ENCODE peak calls at places on chromosomes 5 and 9, in seven cellular contexts. Q is endothelial cell of umbilical vein, Z is prostate gland, U is ovary, W is K562, S is A549, F is tibial nerve. T is an unnamed sample.

GRCh38 chr9:126420643-126421564 is 94.3 kb downstream of the MVB12B start:
- DNase-seq in Q (no peak), U (no peak), F (no peak), W (no peak), S (peak; percentile 35), Z (no peak), T (no peak)

GRCh38 chr5:137743031-137743640 is 7.2 kb upstream of the KLHL3 start:
- DNase-seq in Q (peak; percentile 72), S (peak; percentile 48), W (peak; percentile 26), F (peak; percentile 65), Z (peak; percentile 52), U (peak; percentile 37), T (peak; percentile 43)

GRCh38 chr5:135208555-135209494 is 174.8 kb upstream of the PITX1 start:
- DNase-seq in S (peak; percentile 40), U (no peak), Z (no peak), Q (peak; percentile 97), W (no peak), F (no peak), T (peak; percentile 11)

GRCh38 chr5:71971862-71972261 is 135.4 kb upstream of the MAP1B start:
- DNase-seq in U (no peak), Q (no peak), S (no peak), W (no peak), Z (no peak), F (no peak), T (no peak)

GRCh38 chr9:106883626-106884190 is 20.7 kb downstream of the ZNF462 start:
- DNase-seq in W (no peak), U (no peak), F (no peak), S (no peak), Q (no peak), Z (no peak), T (no peak)

GRCh38 chr9:124019771-124020519 is 8.4 kb downstream of the LHX2 start:
- DNase-seq in Z (no peak), F (no peak), W (no peak), S (no peak), U (no peak), Q (no peak), T (no peak)

GRCh38 chr5:132655821-132656773 is 1.9 kb upstream of the IL13 start:
- DNase-seq in W (no peak), Z (no peak), Q (peak; percentile 13), U (no peak), F (no peak), S (no peak), T (no peak)

GRCh38 chr5:146474040-146474439 is 26.9 kb downstream of the TCERG1 start:
- DNase-seq in Z (no peak), F (no peak), W (no peak), Q (peak; percentile 17), U (no peak), S (no peak), T (no peak)

GRCh38 chr5:167839065-167839464 is 452.4 kb upstream of the WWC1 start:
- DNase-seq in W (no peak), F (no peak), U (no peak), Z (no peak), Q (no peak), S (no peak), T (no peak)

GRCh38 chr9:2257530-2257929 is 242.4 kb downstream of the SMARCA2 start:
- DNase-seq in S (no peak), Z (no peak), Q (no peak), F (no peak), U (no peak), W (no peak), T (no peak)

DNA sequence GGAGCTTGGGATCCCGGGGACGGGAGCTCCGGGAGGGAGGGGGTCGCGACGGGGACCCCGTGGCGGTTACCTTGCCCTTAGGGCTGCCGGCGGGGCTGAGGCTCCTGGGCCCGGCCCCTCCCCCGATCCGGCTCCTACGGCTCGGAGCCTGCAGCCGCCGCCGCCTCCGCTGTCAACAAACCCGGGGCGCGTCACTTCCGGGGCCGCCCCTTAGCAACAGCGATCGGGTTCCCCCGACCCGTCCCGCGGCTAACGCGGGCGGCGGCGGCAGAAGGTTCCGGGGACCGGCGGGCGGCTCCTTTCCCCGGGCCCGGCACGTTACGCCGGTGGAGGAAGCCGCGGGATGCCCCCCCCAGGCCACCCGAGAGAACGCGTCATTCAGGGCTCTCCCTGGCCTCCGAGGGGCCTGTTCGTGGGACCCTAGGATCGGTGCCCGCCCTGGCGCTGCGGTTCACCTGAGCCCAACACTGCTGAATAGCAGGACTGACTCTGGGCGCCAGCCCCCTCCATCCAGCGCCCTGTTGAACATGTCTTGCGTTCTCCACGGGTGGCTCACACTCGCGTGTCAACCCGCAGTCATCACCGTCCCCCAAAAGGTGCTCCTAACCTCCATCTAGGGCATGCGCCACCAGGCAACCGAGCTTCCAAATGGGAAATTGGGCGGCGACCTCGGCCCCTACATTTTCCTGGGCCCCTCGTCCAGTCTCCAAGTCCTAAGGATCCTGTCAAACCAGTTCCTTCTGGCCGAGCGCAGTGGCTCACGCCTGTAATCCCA is at the start of gene ZER1:
- DNase-seq in W (peak; percentile 97), S (peak; percentile 97), F (peak; percentile 90), U (peak; percentile 94), Q (peak; percentile 81), Z (peak; percentile 93), T (peak; percentile 88)
- TF ChIP-seq POLR2A in W (peak; percentile 85), S (peak; percentile 30), F (peak; percentile 75), U (peak; percentile 77), Q (peak; percentile 66), Z (peak; percentile 81), T (no peak)

DNA sequence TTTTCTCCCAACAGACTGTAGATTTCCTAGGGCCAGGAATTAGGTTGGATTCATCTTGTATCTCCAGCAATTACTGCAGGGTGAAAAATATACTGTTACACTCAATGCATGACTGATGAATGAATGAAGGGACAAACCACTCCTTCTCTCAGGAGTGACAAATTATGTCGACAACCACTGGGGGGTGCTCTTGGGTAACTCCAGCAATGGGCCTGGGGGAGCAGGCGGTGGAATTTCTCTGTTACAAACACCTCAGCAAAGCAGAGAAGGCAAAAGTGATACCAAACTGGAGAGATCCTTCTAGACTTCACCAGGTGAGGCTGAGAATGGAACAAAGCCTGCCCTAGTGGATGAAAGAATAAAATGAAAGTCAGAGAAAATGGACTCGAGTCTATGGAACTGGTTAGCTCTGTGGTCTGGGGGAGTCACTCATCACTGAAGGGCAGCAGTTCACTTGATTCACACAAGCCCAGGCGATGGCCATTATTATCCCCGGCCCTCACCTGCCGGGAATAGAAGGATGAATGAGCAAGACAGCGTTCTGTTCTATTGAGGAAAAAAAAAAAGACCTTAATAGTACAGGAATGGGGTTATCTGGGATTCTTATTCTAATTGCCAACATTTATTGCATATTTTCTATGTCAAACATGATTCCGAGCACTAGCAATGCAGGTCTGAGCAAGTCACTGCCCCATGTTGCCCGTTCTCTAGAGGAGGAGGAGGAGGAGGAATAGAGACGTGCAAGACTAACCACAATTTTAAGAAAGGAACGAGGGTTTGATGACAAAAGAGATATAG is 341.1 kb downstream of the ASTN2 start:
- DNase-seq in W (peak; percentile 15), F (no peak), S (peak; percentile 15), Z (peak; percentile 42), U (no peak), Q (no peak), T (no peak)
- TF ChIP-seq CTCF in W (no peak), F (no peak), S (peak; percentile 48), Z (peak; percentile 15), U (no peak), Q (no peak), T (no peak)

DNA sequence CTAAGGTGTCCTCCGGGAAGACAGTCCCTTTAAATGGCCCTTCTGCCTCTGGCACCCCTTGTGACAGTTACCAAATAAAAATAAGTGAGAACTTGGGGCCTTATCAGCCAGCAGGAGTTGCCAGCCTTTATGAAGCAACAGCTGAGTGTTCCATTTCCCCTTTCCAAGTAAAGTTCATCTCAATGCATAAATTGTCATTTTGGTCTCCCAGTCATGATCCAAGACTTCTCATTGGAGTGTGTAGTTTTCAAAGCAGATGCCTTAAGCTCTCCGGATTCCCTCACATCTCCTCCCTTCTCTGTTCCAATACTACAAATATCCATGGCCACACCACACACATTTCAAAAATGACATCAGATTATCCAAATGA is 4.0 kb downstream of the PTCH1 start:
- DNase-seq in W (no peak), S (no peak), U (no peak), Z (no peak), F (no peak), Q (no peak), T (no peak)
- H3K4me3 ChIP-seq in W (peak overlapping the region; percentile 84), S (no peak overlapping the region), U (no peak overlapping the region), Z (no peak overlapping the region), F (peak overlapping the region; percentile 83), Q (no peak overlapping the region), T (no peak overlapping the region)

DNA sequence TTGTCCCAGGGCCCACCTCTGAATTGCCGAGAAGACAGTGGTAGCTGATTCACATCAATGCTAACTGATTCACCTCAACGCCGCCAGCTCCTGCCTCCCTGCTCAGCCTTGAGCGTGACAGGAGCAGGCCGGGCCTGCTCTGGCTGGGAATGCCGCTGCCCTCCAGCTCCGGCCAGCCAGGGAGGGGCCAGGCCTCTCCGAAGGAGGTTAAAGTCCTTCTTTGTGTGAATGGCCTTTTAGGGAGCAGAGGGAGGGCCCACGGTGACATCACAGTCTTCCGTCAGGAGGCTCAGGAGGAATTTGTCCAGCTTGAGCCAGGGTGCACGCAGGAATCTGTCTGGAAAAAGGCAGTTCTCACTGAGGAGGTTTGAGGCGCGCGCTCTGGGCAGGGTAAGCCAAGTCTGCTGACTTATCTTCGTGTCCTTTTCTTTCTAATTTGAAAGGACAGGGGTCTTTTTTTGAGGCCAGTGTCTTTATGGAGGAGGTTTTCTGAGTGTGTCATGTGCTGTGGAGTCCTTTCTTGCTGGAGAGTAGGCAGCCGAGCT is 82.7 kb downstream of the C9orf152 start:
- DNase-seq in Q (peak; percentile 81), F (peak; percentile 79), U (peak; percentile 82), S (peak; percentile 62), Z (peak; percentile 15), W (no peak), T (peak; percentile 58)
- TF ChIP-seq POLR2A in Q (no peak), F (peak; percentile 85), U (peak; percentile 49), S (peak; percentile 49), Z (no peak), W (no peak), T (no peak)

DNA sequence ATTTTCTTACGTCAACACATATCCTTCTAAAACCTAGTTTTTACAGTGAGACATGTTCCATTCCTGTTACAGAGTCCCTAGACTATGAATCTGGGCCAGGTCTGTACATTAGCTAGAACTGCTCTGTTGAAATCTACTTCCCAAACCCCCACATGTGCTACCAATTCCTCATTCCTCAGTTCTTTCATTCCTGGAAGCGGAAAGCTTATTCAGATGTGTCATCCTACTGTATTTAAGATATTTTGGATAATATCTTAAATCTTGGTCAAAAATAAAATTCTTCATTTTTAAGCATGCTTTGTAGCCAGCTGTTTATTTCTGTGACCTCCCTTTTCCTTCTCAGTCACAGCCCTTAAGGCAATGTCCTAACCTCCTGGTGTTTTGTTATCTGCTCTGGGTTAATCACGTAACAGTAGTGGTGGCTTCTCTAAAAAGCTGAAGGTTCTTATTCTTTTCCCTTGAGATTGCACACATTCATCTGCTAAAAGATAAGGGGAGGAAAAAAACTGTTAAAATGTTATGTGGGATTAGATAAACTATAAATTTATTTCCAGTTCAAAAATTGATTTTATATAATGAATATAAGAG is 35.6 kb downstream of the GLRX start:
- DNase-seq in U (no peak), F (no peak), S (no peak), Q (no peak), W (no peak), Z (no peak), T (no peak)
- TF ChIP-seq CTCF in U (no peak), F (no peak), S (no peak), Q (no peak), W (no peak), Z (no peak), T (no peak)